ENCODE peak calls at places on chromosomes 5 and 9, in seven cellular contexts. A, Y, T, S, G, C and J are unnamed samples.

GRCh38 chr9:131815971-131816873 is 76.3 kb upstream of the RAPGEF1 start:
- DNase-seq in A (no peak), T (no peak), Y (no peak), G (no peak), S (no peak), C (no peak), J (no peak)

GRCh38 chr5:2024986-2025721 is 142.4 kb upstream of the IRX4 start:
- DNase-seq in G (no peak), C (no peak), S (no peak), Y (no peak), A (no peak), T (no peak), J (no peak)

GRCh38 chr9:86734762-86735161 is 212.5 kb downstream of the GAS1 start:
- DNase-seq in C (no peak), A (peak; percentile 83), S (no peak), T (no peak), G (no peak), Y (no peak), J (no peak)

GRCh38 chr9:98708103-98708932 is 417 bp downstream of the GABBR2 start:
- DNase-seq in S (no peak), A (no peak), C (no peak), T (no peak), Y (no peak), G (no peak), J (no peak)

GRCh38 chr9:97900103-97900737 is 22.1 kb downstream of the TRMO start:
- DNase-seq in G (no peak), C (no peak), S (no peak), A (peak; percentile 73), Y (no peak), T (no peak), J (no peak)

GRCh38 chr5:173326501-173326960 is 1.7 kb downstream of the STC2 start:
- DNase-seq in A (peak; percentile 92), T (no peak), S (no peak), Y (no peak), C (peak; percentile 18), G (no peak), J (no peak)

GRCh38 chr9:130732131-130732530 is 38.6 kb downstream of the EXOSC2 start:
- DNase-seq in C (peak; percentile 79), A (peak; percentile 31), T (no peak), S (no peak), Y (no peak), G (no peak), J (no peak)

GRCh38 chr5:73319036-73319435 is 129.5 kb downstream of the FOXD1 start:
- DNase-seq in G (no peak), T (no peak), A (peak; percentile 16), S (no peak), C (no peak), Y (no peak), J (no peak)

GRCh38 chr9:96383165-96383939 is at the start of gene SLC35D2:
- DNase-seq in C (peak; percentile 69), S (peak; percentile 67), A (peak; percentile 32), Y (peak; percentile 80), G (peak; percentile 73), T (peak; percentile 84), J (no peak)

GRCh38 chr5:33261305-33261704 is 179.5 kb upstream of the TARS1 start:
- DNase-seq in T (no peak), Y (no peak), A (peak; percentile 89), G (no peak), C (no peak), S (no peak), J (no peak)

GRCh38 chr5:122704247-122705036 is 70.4 kb upstream of the SNX2 start:
- DNase-seq in G (no peak), Y (no peak), A (peak; percentile 67), S (peak; percentile 32), C (peak; percentile 13), T (no peak), J (no peak)

GRCh38 chr5:14497276-14497675 is 84.3 kb upstream of the OTULINL start:
- DNase-seq in G (no peak), Y (no peak), A (no peak), T (no peak), C (no peak), S (no peak), J (no peak)

GRCh38 chr9:75071530-75072122 is 16.3 kb downstream of the NMRK1 start:
- DNase-seq in G (peak; percentile 28), C (peak; percentile 34), T (no peak), A (no peak), Y (no peak), S (no peak), J (no peak)

GRCh38 chr5:377326-377981 is 55.9 kb downstream of the AHRR start:
- DNase-seq in G (no peak), C (no peak), Y (no peak), S (no peak), T (peak; percentile 48), A (no peak), J (peak; percentile 58)

GRCh38 chr5:23496576-23496975 is 10.8 kb upstream of the PRDM9 start:
- DNase-seq in C (no peak), A (no peak), Y (no peak), G (no peak), T (no peak), S (no peak), J (no peak)

GRCh38 chr5:9686211-9686610 is 56.1 kb upstream of the TAS2R1 start:
- DNase-seq in Y (no peak), A (peak; percentile 83), S (no peak), C (no peak), G (no peak), T (no peak), J (no peak)

GRCh38 chr9:99210572-99210971 is 11.2 kb downstream of the ALG2 start:
- DNase-seq in C (no peak), T (no peak), G (no peak), S (no peak), Y (no peak), A (no peak), J (no peak)

GRCh38 chr5:128409401-128409800 is 128.6 kb downstream of the FBN2 start:
- DNase-seq in C (no peak), T (no peak), Y (no peak), S (no peak), G (no peak), A (no peak), J (no peak)

GRCh38 chr5:1104327-1105006 is 7.4 kb downstream of the SLC12A7 start:
- DNase-seq in C (no peak), Y (no peak), S (no peak), A (no peak), G (no peak), T (no peak), J (no peak)

GRCh38 chr5:82393951-82394350 is 115.8 kb upstream of the RPS23 start:
- DNase-seq in S (no peak), G (no peak), C (no peak), T (no peak), A (no peak), Y (no peak), J (no peak)
- H3K4me1 ChIP-seq in S (peaks cover 24% of the 10 kb centered on the region), G (no peaks in the 10 kb centered on the region), C (peaks cover 22% of the 10 kb centered on the region), T (no peaks in the 10 kb centered on the region), A (peaks cover 9% of the 10 kb centered on the region), Y (peaks cover 2% of the 10 kb centered on the region), J (peaks cover 10% of the 10 kb centered on the region)

GRCh38 chr9:76894198-76894597 is 11.7 kb downstream of the PRUNE2 start:
- DNase-seq in S (no peak), A (no peak), G (no peak), Y (no peak), C (peak; percentile 7), T (no peak), J (no peak)
- TF ChIP-seq CTCF in S (no peak), A (no peak), G (no peak), Y (no peak), C (peak; percentile 4), T (no peak), J (no peak)

GRCh38 chr5:41903892-41904799 is at the start of gene RIMOC1:
- DNase-seq in A (peak; percentile 100), G (peak; percentile 99), T (peak; percentile 99), Y (peak; percentile 99), C (peak; percentile 99), S (peak; percentile 91), J (peak; percentile 99)
- TF ChIP-seq POLR2A in A (peak; percentile 97), G (peak; percentile 58), T (peak; percentile 63), Y (peak; percentile 94), C (peak; percentile 98), S (peak; percentile 83), J (no peak)

DNA sequence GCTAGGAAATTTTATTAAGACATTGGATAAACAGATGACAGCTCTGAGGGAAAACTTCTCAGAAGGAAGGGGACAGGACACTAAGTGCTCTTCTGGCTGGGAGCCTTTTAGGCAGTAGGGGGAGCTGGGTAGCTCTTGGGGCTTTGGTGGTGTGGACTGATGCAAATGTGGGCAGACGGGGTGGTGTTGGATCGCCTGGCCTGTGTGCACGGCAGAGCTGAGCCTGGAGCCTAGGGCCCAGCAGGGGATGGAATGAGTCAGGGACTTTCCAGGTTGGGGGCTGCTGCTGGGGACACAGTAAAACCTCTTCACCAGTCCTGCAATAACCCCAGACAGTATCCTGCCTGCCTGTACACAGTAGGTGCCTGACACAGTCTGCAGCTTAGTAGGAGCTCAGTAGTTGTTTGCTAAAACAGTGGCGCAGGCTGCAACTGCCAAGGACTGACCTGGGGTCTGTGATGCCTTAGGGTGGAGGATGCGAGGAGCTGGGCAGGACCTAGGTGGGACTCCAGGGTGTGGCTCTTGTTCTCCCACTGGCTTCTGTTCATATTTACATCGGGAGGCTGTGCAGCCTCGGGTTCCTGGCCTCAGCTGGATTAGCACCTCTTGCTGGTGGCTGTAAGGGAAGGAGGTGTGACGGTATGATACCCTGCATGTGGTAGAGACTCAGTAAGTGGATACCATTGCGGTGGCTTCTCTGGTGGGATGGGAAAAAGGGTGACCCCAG is 83.8 kb downstream of the DAB2IP start:
- DNase-seq in T (no peak), C (peak; percentile 30), A (peak; percentile 80), G (no peak), Y (peak; percentile 47), S (peak; percentile 77), J (no peak)
- H3K4me1 ChIP-seq in T (peaks cover 68% of the 10 kb centered on the region), C (no peaks in the 10 kb centered on the region), A (peaks cover 35% of the 10 kb centered on the region), G (peaks cover 70% of the 10 kb centered on the region), Y (peaks cover 55% of the 10 kb centered on the region), S (peaks cover 38% of the 10 kb centered on the region), J (peaks cover 84% of the 10 kb centered on the region)

DNA sequence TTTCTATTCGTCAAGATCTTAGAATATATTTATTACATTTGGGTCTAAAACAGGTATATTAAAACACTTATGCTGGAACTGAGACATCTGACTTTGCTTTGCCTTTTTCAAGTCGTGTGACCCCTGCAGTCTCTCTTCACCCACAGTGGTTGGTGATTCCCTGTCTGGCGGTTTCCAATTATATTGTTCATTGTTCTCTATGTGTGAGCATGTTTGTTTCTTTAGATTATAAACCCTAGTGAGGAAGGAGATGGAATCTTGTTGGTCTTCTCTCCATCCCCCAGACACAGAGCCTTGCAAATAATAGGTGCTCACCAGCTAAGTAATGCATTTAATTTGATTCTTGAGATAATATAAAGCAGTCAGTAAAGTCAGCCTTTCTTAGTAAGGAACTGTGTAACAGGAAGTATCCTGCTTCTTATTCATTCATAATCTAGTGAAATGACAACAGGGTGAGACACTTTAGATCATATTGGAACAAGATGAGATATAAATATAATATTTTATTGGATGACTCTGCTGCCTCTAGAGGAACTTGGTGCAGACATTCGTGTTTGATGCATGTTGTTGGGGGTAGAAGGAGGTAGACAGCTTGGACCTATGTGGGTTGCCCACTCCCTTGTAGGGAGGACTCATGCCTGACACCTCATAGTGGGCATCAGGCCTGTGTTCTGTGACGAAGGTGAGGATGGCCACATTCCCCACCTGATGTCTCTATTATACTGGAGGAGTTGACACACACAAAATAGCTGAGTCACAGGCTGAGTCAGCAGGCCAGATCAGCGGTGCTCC is 88.1 kb downstream of the FGF1 start:
- DNase-seq in T (no peak), C (peak; percentile 36), S (peak; percentile 50), G (peak; percentile 36), A (peak; percentile 90), Y (no peak), J (no peak)
- TF ChIP-seq CTCF in T (no peak), C (no peak), S (peak; percentile 20), G (no peak), A (no peak), Y (no peak), J (no peak)